ENCODE peak calls at places on chromosomes 1 and 21, in ten cellular contexts. One of them, this sample, is unnamed.

GRCh38 chr1:226447932-226448670 is 40.2 kb upstream of the PARP1 start:
- DNase-seq in naive B cell: no peak
- DNase-seq in hypothalamus: no peak
- DNase-seq in retina: no peak
- DNase-seq in nephron progenitor cell: no peak
- DNase-seq in stimulated activated CD8-positive, alpha-beta memory T cell treated with anti-CD3 and anti-CD28 coated beads, Interleukin-7, amount 100 ng/mL, for 1 hour: no peak
- DNase-seq in stimulated activated naive B cell treated with anti-CD40 and anti-IgM and Interleukin-4, amounts not matched to agents 10 μg/mL and 1 μg/mL and 100 μg/mL, for 72 hours: no peak
- DNase-seq in activated CD8-positive, alpha-beta memory T cell treated with anti-CD3 and anti-CD28 coated beads for 24 hours: no peak
- DNase-seq in EL: peak
- DNase-seq in DMS53: no peak
- DNase-seq in this sample: no peak

GRCh38 chr1:78658901-78659300 is 9.3 kb downstream of the IFI44 start:
- DNase-seq in retina: no peak
- DNase-seq in DMS53: no peak
- DNase-seq in naive B cell: no peak
- DNase-seq in nephron progenitor cell: no peak
- DNase-seq in hypothalamus: no peak
- DNase-seq in stimulated activated naive B cell treated with anti-CD40 and anti-IgM and Interleukin-4, amounts not matched to agents 10 μg/mL and 1 μg/mL and 100 μg/mL, for 72 hours: no peak
- DNase-seq in stimulated activated CD8-positive, alpha-beta memory T cell treated with anti-CD3 and anti-CD28 coated beads, Interleukin-7, amount 100 ng/mL, for 1 hour: no peak
- DNase-seq in activated CD8-positive, alpha-beta memory T cell treated with anti-CD3 and anti-CD28 coated beads for 24 hours: no peak
- DNase-seq in EL: no peak
- DNase-seq in this sample: no peak

GRCh38 chr1:25030674-25031589 is 100.9 kb upstream of the RUNX3 start:
- DNase-seq in stimulated activated naive B cell treated with anti-CD40 and anti-IgM and Interleukin-4, amounts not matched to agents 10 μg/mL and 1 μg/mL and 100 μg/mL, for 72 hours: peak
- DNase-seq in activated CD8-positive, alpha-beta memory T cell treated with anti-CD3 and anti-CD28 coated beads for 24 hours: peak
- DNase-seq in stimulated activated CD8-positive, alpha-beta memory T cell treated with anti-CD3 and anti-CD28 coated beads, Interleukin-7, amount 100 ng/mL, for 1 hour: peak
- DNase-seq in EL: peak
- DNase-seq in hypothalamus: no peak
- DNase-seq in retina: no peak
- DNase-seq in nephron progenitor cell: no peak
- DNase-seq in DMS53: no peak
- DNase-seq in naive B cell: peak
- DNase-seq in this sample: no peak

GRCh38 chr1:109687641-109688499 is at the start of gene GSTM1:
- DNase-seq in activated CD8-positive, alpha-beta memory T cell treated with anti-CD3 and anti-CD28 coated beads for 24 hours: peak
- DNase-seq in EL: no peak
- DNase-seq in DMS53: no peak
- DNase-seq in nephron progenitor cell: peak
- DNase-seq in stimulated activated naive B cell treated with anti-CD40 and anti-IgM and Interleukin-4, amounts not matched to agents 10 μg/mL and 1 μg/mL and 100 μg/mL, for 72 hours: peak
- DNase-seq in stimulated activated CD8-positive, alpha-beta memory T cell treated with anti-CD3 and anti-CD28 coated beads, Interleukin-7, amount 100 ng/mL, for 1 hour: no peak
- DNase-seq in retina: peak
- DNase-seq in hypothalamus: peak
- DNase-seq in naive B cell: no peak
- DNase-seq in this sample: peak

GRCh38 chr21:27202301-27202700 is 235.4 kb upstream of the ADAMTS5 start:
- DNase-seq in hypothalamus: no peak
- DNase-seq in activated CD8-positive, alpha-beta memory T cell treated with anti-CD3 and anti-CD28 coated beads for 24 hours: no peak
- DNase-seq in nephron progenitor cell: no peak
- DNase-seq in stimulated activated naive B cell treated with anti-CD40 and anti-IgM and Interleukin-4, amounts not matched to agents 10 μg/mL and 1 μg/mL and 100 μg/mL, for 72 hours: no peak
- DNase-seq in naive B cell: no peak
- DNase-seq in stimulated activated CD8-positive, alpha-beta memory T cell treated with anti-CD3 and anti-CD28 coated beads, Interleukin-7, amount 100 ng/mL, for 1 hour: no peak
- DNase-seq in DMS53: no peak
- DNase-seq in EL: peak
- DNase-seq in retina: no peak
- DNase-seq in this sample: no peak

GRCh38 chr21:42676799-42677198 is 23.4 kb downstream of the PDE9A start:
- DNase-seq in EL: no peak
- DNase-seq in stimulated activated naive B cell treated with anti-CD40 and anti-IgM and Interleukin-4, amounts not matched to agents 10 μg/mL and 1 μg/mL and 100 μg/mL, for 72 hours: no peak
- DNase-seq in retina: peak
- DNase-seq in DMS53: no peak
- DNase-seq in activated CD8-positive, alpha-beta memory T cell treated with anti-CD3 and anti-CD28 coated beads for 24 hours: no peak
- DNase-seq in naive B cell: no peak
- DNase-seq in stimulated activated CD8-positive, alpha-beta memory T cell treated with anti-CD3 and anti-CD28 coated beads, Interleukin-7, amount 100 ng/mL, for 1 hour: no peak
- DNase-seq in hypothalamus: no peak
- DNase-seq in nephron progenitor cell: no peak
- DNase-seq in this sample: no peak

GRCh38 chr1:30447080-30447479 is 276.3 kb downstream of the MATN1 start:
- DNase-seq in stimulated activated naive B cell treated with anti-CD40 and anti-IgM and Interleukin-4, amounts not matched to agents 10 μg/mL and 1 μg/mL and 100 μg/mL, for 72 hours: no peak
- DNase-seq in activated CD8-positive, alpha-beta memory T cell treated with anti-CD3 and anti-CD28 coated beads for 24 hours: peak
- DNase-seq in nephron progenitor cell: no peak
- DNase-seq in stimulated activated CD8-positive, alpha-beta memory T cell treated with anti-CD3 and anti-CD28 coated beads, Interleukin-7, amount 100 ng/mL, for 1 hour: no peak
- DNase-seq in retina: no peak
- DNase-seq in naive B cell: no peak
- DNase-seq in EL: no peak
- DNase-seq in hypothalamus: no peak
- DNase-seq in DMS53: no peak
- DNase-seq in this sample: no peak

GRCh38 chr1:20885121-20885520 is 98.0 kb upstream of the HP1BP3 start:
- DNase-seq in stimulated activated CD8-positive, alpha-beta memory T cell treated with anti-CD3 and anti-CD28 coated beads, Interleukin-7, amount 100 ng/mL, for 1 hour: no peak
- DNase-seq in EL: peak
- DNase-seq in activated CD8-positive, alpha-beta memory T cell treated with anti-CD3 and anti-CD28 coated beads for 24 hours: no peak
- DNase-seq in hypothalamus: no peak
- DNase-seq in DMS53: no peak
- DNase-seq in nephron progenitor cell: no peak
- DNase-seq in stimulated activated naive B cell treated with anti-CD40 and anti-IgM and Interleukin-4, amounts not matched to agents 10 μg/mL and 1 μg/mL and 100 μg/mL, for 72 hours: no peak
- DNase-seq in naive B cell: no peak
- DNase-seq in retina: no peak
- DNase-seq in this sample: no peak

GRCh38 chr1:116131866-116132605 is 20.8 kb downstream of the MAB21L3 start:
- DNase-seq in retina: no peak
- DNase-seq in activated CD8-positive, alpha-beta memory T cell treated with anti-CD3 and anti-CD28 coated beads for 24 hours: no peak
- DNase-seq in nephron progenitor cell: no peak
- DNase-seq in hypothalamus: no peak
- DNase-seq in DMS53: no peak
- DNase-seq in stimulated activated CD8-positive, alpha-beta memory T cell treated with anti-CD3 and anti-CD28 coated beads, Interleukin-7, amount 100 ng/mL, for 1 hour: no peak
- DNase-seq in stimulated activated naive B cell treated with anti-CD40 and anti-IgM and Interleukin-4, amounts not matched to agents 10 μg/mL and 1 μg/mL and 100 μg/mL, for 72 hours: no peak
- DNase-seq in naive B cell: no peak
- DNase-seq in EL: no peak
- DNase-seq in this sample: no peak

GRCh38 chr1:41381691-41382530 is 20.7 kb downstream of the FOXO6 start:
- DNase-seq in retina: peak
- DNase-seq in naive B cell: peak
- DNase-seq in hypothalamus: no peak
- DNase-seq in activated CD8-positive, alpha-beta memory T cell treated with anti-CD3 and anti-CD28 coated beads for 24 hours: peak
- DNase-seq in DMS53: no peak
- DNase-seq in stimulated activated naive B cell treated with anti-CD40 and anti-IgM and Interleukin-4, amounts not matched to agents 10 μg/mL and 1 μg/mL and 100 μg/mL, for 72 hours: no peak
- DNase-seq in EL: peak
- DNase-seq in nephron progenitor cell: peak
- DNase-seq in stimulated activated CD8-positive, alpha-beta memory T cell treated with anti-CD3 and anti-CD28 coated beads, Interleukin-7, amount 100 ng/mL, for 1 hour: no peak
- DNase-seq in this sample: no peak

GRCh38 chr1:203204776-203205175 is 18.3 kb upstream of the CHI3L1 start:
- DNase-seq in hypothalamus: no peak
- DNase-seq in nephron progenitor cell: no peak
- DNase-seq in stimulated activated CD8-positive, alpha-beta memory T cell treated with anti-CD3 and anti-CD28 coated beads, Interleukin-7, amount 100 ng/mL, for 1 hour: no peak
- DNase-seq in DMS53: no peak
- DNase-seq in activated CD8-positive, alpha-beta memory T cell treated with anti-CD3 and anti-CD28 coated beads for 24 hours: no peak
- DNase-seq in retina: no peak
- DNase-seq in naive B cell: no peak
- DNase-seq in EL: no peak
- DNase-seq in stimulated activated naive B cell treated with anti-CD40 and anti-IgM and Interleukin-4, amounts not matched to agents 10 μg/mL and 1 μg/mL and 100 μg/mL, for 72 hours: no peak
- DNase-seq in this sample: no peak

GRCh38 chr1:116990612-116991151 is 10.9 kb upstream of the CD101 start:
- DNase-seq in hypothalamus: no peak
- DNase-seq in stimulated activated CD8-positive, alpha-beta memory T cell treated with anti-CD3 and anti-CD28 coated beads, Interleukin-7, amount 100 ng/mL, for 1 hour: no peak
- DNase-seq in DMS53: no peak
- DNase-seq in naive B cell: no peak
- DNase-seq in stimulated activated naive B cell treated with anti-CD40 and anti-IgM and Interleukin-4, amounts not matched to agents 10 μg/mL and 1 μg/mL and 100 μg/mL, for 72 hours: no peak
- DNase-seq in nephron progenitor cell: no peak
- DNase-seq in activated CD8-positive, alpha-beta memory T cell treated with anti-CD3 and anti-CD28 coated beads for 24 hours: no peak
- DNase-seq in retina: no peak
- DNase-seq in EL: no peak
- DNase-seq in this sample: peak

GRCh38 chr1:57112148-57112547 is 146.3 kb upstream of the C8B start:
- DNase-seq in stimulated activated naive B cell treated with anti-CD40 and anti-IgM and Interleukin-4, amounts not matched to agents 10 μg/mL and 1 μg/mL and 100 μg/mL, for 72 hours: no peak
- DNase-seq in EL: no peak
- DNase-seq in DMS53: peak
- DNase-seq in naive B cell: no peak
- DNase-seq in retina: no peak
- DNase-seq in nephron progenitor cell: no peak
- DNase-seq in activated CD8-positive, alpha-beta memory T cell treated with anti-CD3 and anti-CD28 coated beads for 24 hours: no peak
- DNase-seq in hypothalamus: no peak
- DNase-seq in stimulated activated CD8-positive, alpha-beta memory T cell treated with anti-CD3 and anti-CD28 coated beads, Interleukin-7, amount 100 ng/mL, for 1 hour: no peak
- DNase-seq in this sample: no peak

GRCh38 chr21:38236232-38236631 is 20.6 kb upstream of the KCNJ15 start:
- DNase-seq in naive B cell: no peak
- DNase-seq in hypothalamus: no peak
- DNase-seq in activated CD8-positive, alpha-beta memory T cell treated with anti-CD3 and anti-CD28 coated beads for 24 hours: no peak
- DNase-seq in retina: no peak
- DNase-seq in stimulated activated naive B cell treated with anti-CD40 and anti-IgM and Interleukin-4, amounts not matched to agents 10 μg/mL and 1 μg/mL and 100 μg/mL, for 72 hours: no peak
- DNase-seq in EL: no peak
- DNase-seq in stimulated activated CD8-positive, alpha-beta memory T cell treated with anti-CD3 and anti-CD28 coated beads, Interleukin-7, amount 100 ng/mL, for 1 hour: no peak
- DNase-seq in nephron progenitor cell: no peak
- DNase-seq in DMS53: no peak
- DNase-seq in this sample: no peak

GRCh38 chr1:28370220-28371010 is 875 bp downstream of the PHACTR4 start:
- DNase-seq in stimulated activated CD8-positive, alpha-beta memory T cell treated with anti-CD3 and anti-CD28 coated beads, Interleukin-7, amount 100 ng/mL, for 1 hour: no peak
- DNase-seq in EL: peak
- DNase-seq in retina: no peak
- DNase-seq in DMS53: peak
- DNase-seq in nephron progenitor cell: no peak
- DNase-seq in hypothalamus: peak
- DNase-seq in activated CD8-positive, alpha-beta memory T cell treated with anti-CD3 and anti-CD28 coated beads for 24 hours: no peak
- DNase-seq in stimulated activated naive B cell treated with anti-CD40 and anti-IgM and Interleukin-4, amounts not matched to agents 10 μg/mL and 1 μg/mL and 100 μg/mL, for 72 hours: peak
- DNase-seq in naive B cell: peak
- DNase-seq in this sample: no peak

GRCh38 chr1:39919545-39919944 is 17.8 kb upstream of the MYCL start:
- DNase-seq in EL: peak
- DNase-seq in stimulated activated naive B cell treated with anti-CD40 and anti-IgM and Interleukin-4, amounts not matched to agents 10 μg/mL and 1 μg/mL and 100 μg/mL, for 72 hours: peak
- DNase-seq in naive B cell: peak
- DNase-seq in DMS53: peak
- DNase-seq in hypothalamus: no peak
- DNase-seq in activated CD8-positive, alpha-beta memory T cell treated with anti-CD3 and anti-CD28 coated beads for 24 hours: peak
- DNase-seq in stimulated activated CD8-positive, alpha-beta memory T cell treated with anti-CD3 and anti-CD28 coated beads, Interleukin-7, amount 100 ng/mL, for 1 hour: peak
- DNase-seq in nephron progenitor cell: peak
- DNase-seq in retina: peak
- DNase-seq in this sample: no peak

GRCh38 chr1:34149501-34149900 is 15.5 kb downstream of the CSMD2 start:
- DNase-seq in retina: no peak
- DNase-seq in EL: no peak
- DNase-seq in naive B cell: no peak
- DNase-seq in nephron progenitor cell: no peak
- DNase-seq in DMS53: no peak
- DNase-seq in stimulated activated naive B cell treated with anti-CD40 and anti-IgM and Interleukin-4, amounts not matched to agents 10 μg/mL and 1 μg/mL and 100 μg/mL, for 72 hours: no peak
- DNase-seq in stimulated activated CD8-positive, alpha-beta memory T cell treated with anti-CD3 and anti-CD28 coated beads, Interleukin-7, amount 100 ng/mL, for 1 hour: no peak
- DNase-seq in hypothalamus: no peak
- DNase-seq in activated CD8-positive, alpha-beta memory T cell treated with anti-CD3 and anti-CD28 coated beads for 24 hours: no peak
- DNase-seq in this sample: no peak

GRCh38 chr1:87292684-87293493 is 35.8 kb upstream of the LMO4 start:
- DNase-seq in activated CD8-positive, alpha-beta memory T cell treated with anti-CD3 and anti-CD28 coated beads for 24 hours: peak
- DNase-seq in stimulated activated CD8-positive, alpha-beta memory T cell treated with anti-CD3 and anti-CD28 coated beads, Interleukin-7, amount 100 ng/mL, for 1 hour: peak
- DNase-seq in DMS53: peak
- DNase-seq in EL: peak
- DNase-seq in nephron progenitor cell: peak
- DNase-seq in hypothalamus: peak
- DNase-seq in naive B cell: peak
- DNase-seq in retina: peak
- DNase-seq in stimulated activated naive B cell treated with anti-CD40 and anti-IgM and Interleukin-4, amounts not matched to agents 10 μg/mL and 1 μg/mL and 100 μg/mL, for 72 hours: peak
- DNase-seq in this sample: no peak

This sample was measured in lower leg skin.